ENCODE peak calls at places on chromosomes 6 and 20, in seven cellular contexts. One of them, this sample, is unnamed.

GRCh38 chr6:33702345-33702977 is 9.0 kb downstream of the UQCC2 start:
- DNase-seq in SK-N-SH: peak
- DNase-seq in K562: peak
- DNase-seq in HCT116: peak
- DNase-seq in NT2/D1: peak
- DNase-seq in GM12878: no peak
- DNase-seq in HepG2: peak
- DNase-seq in this sample: no peak

GRCh38 chr20:3843490-3843889 is 3.1 kb upstream of the MAVS start:
- DNase-seq in SK-N-SH: no peak
- DNase-seq in GM12878: no peak
- DNase-seq in HepG2: peak
- DNase-seq in NT2/D1: no peak
- DNase-seq in K562: peak
- DNase-seq in HCT116: peak
- DNase-seq in this sample: no peak

GRCh38 chr6:33761581-33761921 is 14.8 kb upstream of the IP6K3 start:
- DNase-seq in HCT116: no peak
- DNase-seq in K562: no peak
- DNase-seq in SK-N-SH: no peak
- DNase-seq in NT2/D1: no peak
- DNase-seq in GM12878: no peak
- DNase-seq in HepG2: no peak
- DNase-seq in this sample: no peak

GRCh38 chr6:138655828-138656227 is 117.7 kb upstream of the CCDC28A start:
- DNase-seq in HepG2: no peak
- DNase-seq in K562: no peak
- DNase-seq in HCT116: no peak
- DNase-seq in SK-N-SH: no peak
- DNase-seq in NT2/D1: no peak
- DNase-seq in GM12878: no peak
- DNase-seq in this sample: no peak

GRCh38 chr6:21587182-21587924 is 6.2 kb upstream of the SOX4 start:
- DNase-seq in GM12878: no peak
- DNase-seq in NT2/D1: no peak
- DNase-seq in K562: no peak
- DNase-seq in HepG2: peak
- DNase-seq in SK-N-SH: peak
- DNase-seq in HCT116: peak
- DNase-seq in this sample: no peak

GRCh38 chr6:7727951-7728854 is 2.3 kb downstream of the BMP6 start:
- DNase-seq in SK-N-SH: peak
- DNase-seq in GM12878: no peak
- DNase-seq in HCT116: no peak
- DNase-seq in K562: no peak
- DNase-seq in HepG2: no peak
- DNase-seq in NT2/D1: no peak
- DNase-seq in this sample: peak

GRCh38 chr6:168060521-168060931 is 18.5 kb downstream of the FRMD1 start:
- DNase-seq in HCT116: no peak
- DNase-seq in HepG2: peak
- DNase-seq in NT2/D1: peak
- DNase-seq in SK-N-SH: peak
- DNase-seq in GM12878: no peak
- DNase-seq in K562: peak
- DNase-seq in this sample: no peak

GRCh38 chr6:127710668-127711067 is 133.7 kb downstream of the C6orf58 start:
- DNase-seq in K562: no peak
- DNase-seq in NT2/D1: no peak
- DNase-seq in HepG2: no peak
- DNase-seq in HCT116: no peak
- DNase-seq in SK-N-SH: no peak
- DNase-seq in GM12878: no peak
- DNase-seq in this sample: no peak

GRCh38 chr6:46876126-46876525 is 45.6 kb downstream of the ADGRF5 start:
- DNase-seq in NT2/D1: no peak
- DNase-seq in SK-N-SH: no peak
- DNase-seq in K562: no peak
- DNase-seq in HepG2: no peak
- DNase-seq in GM12878: no peak
- DNase-seq in HCT116: peak
- DNase-seq in this sample: peak

GRCh38 chr6:11731423-11731822 is 47.2 kb downstream of the ADTRP start:
- DNase-seq in HepG2: peak
- DNase-seq in K562: no peak
- DNase-seq in HCT116: no peak
- DNase-seq in NT2/D1: no peak
- DNase-seq in SK-N-SH: no peak
- DNase-seq in GM12878: no peak
- DNase-seq in this sample: no peak

GRCh38 chr6:79798841-79799240 is 148.5 kb downstream of the ELOVL4 start:
- DNase-seq in K562: no peak
- DNase-seq in SK-N-SH: no peak
- DNase-seq in HCT116: no peak
- DNase-seq in HepG2: no peak
- DNase-seq in GM12878: no peak
- DNase-seq in NT2/D1: no peak
- DNase-seq in this sample: no peak

GRCh38 chr6:79797105-79797504 is 150.2 kb downstream of the ELOVL4 start:
- DNase-seq in SK-N-SH: no peak
- DNase-seq in HepG2: no peak
- DNase-seq in K562: no peak
- DNase-seq in NT2/D1: no peak
- DNase-seq in HCT116: no peak
- DNase-seq in GM12878: no peak
- DNase-seq in this sample: no peak

GRCh38 chr6:79801362-79801761 is 146.0 kb downstream of the ELOVL4 start:
- DNase-seq in NT2/D1: no peak
- DNase-seq in SK-N-SH: no peak
- DNase-seq in HCT116: no peak
- DNase-seq in GM12878: no peak
- DNase-seq in K562: no peak
- DNase-seq in HepG2: no peak
- DNase-seq in this sample: no peak

GRCh38 chr6:79797912-79798311 is 149.4 kb downstream of the ELOVL4 start:
- DNase-seq in GM12878: no peak
- DNase-seq in HepG2: no peak
- DNase-seq in NT2/D1: no peak
- DNase-seq in K562: no peak
- DNase-seq in HCT116: no peak
- DNase-seq in SK-N-SH: no peak
- DNase-seq in this sample: no peak

DNA sequence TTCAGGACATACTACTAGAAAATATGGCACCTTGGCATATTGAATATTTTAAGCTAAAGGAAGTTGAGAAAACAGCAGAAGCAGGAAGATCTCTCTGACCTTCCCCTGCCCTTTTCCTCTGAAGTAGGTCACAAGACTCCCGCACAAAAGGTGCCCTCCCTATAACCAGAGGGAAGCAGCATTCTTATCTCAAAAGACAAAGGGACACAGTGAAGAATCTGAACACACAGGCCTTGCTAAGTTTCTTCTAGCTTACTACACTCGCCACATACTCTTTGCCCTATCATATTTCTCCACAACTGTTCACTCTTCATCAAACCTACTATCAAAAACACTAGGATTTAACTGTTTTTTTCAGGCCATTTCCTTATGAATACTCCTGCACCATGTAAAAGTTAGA is 151.2 kb downstream of the ELOVL4 start:
- DNase-seq in HepG2: no peak
- DNase-seq in SK-N-SH: no peak
- DNase-seq in K562: no peak
- DNase-seq in HCT116: no peak
- DNase-seq in NT2/D1: no peak
- DNase-seq in GM12878: no peak
- DNase-seq in this sample: no peak
- TF ChIP-seq YY1 in HepG2: no peak
- TF ChIP-seq YY1 in SK-N-SH: no peak
- TF ChIP-seq YY1 in K562: no peak
- TF ChIP-seq YY1 in HCT116: no peak
- TF ChIP-seq YY1 in NT2/D1: no peak
- TF ChIP-seq YY1 in GM12878: no peak
- TF ChIP-seq YY1 in this sample: no peak

DNA sequence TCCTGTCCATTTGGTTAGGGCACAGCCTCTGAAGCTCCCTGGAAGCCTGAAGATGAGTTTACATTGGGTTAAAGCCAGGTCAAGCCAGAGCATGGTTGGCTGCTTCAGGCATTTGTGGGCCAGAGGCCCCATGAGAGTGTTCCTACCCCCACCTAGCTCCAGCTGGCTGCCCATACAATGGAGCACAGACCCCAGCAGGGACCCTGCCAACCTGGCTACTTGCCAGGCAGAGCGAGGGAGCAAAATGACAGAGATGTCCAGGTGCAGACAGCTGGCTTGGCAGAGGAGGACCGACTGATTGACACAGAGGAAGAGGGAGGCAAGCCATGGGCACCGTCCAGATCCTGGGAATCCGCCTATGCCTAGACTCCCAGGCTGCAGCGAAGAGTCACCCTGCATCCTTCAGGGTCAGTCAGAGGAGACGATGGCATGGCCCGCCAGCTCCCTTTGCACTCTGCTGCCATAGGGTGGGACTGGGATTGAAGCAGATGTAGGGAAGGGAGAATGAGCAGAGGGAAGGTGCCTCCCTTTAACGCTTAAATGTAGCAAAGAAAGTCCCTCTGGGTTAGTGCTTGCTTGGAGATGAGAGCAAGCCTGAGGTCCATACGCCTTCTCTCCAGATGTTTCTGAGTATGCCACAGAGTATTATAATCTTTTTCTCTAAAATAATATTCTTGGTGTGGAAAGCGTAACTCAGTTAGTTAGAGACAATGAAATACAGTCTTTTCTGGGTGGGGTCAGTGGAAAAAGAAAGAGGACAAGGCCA is 77.6 kb upstream of the FYN start:
- DNase-seq in NT2/D1: no peak
- DNase-seq in HCT116: no peak
- DNase-seq in HepG2: no peak
- DNase-seq in SK-N-SH: peak
- DNase-seq in K562: no peak
- DNase-seq in GM12878: no peak
- DNase-seq in this sample: no peak
- TF ChIP-seq YY1 in NT2/D1: no peak
- TF ChIP-seq YY1 in HCT116: no peak
- TF ChIP-seq YY1 in HepG2: no peak
- TF ChIP-seq YY1 in SK-N-SH: no peak
- TF ChIP-seq YY1 in K562: no peak
- TF ChIP-seq YY1 in GM12878: no peak
- TF ChIP-seq YY1 in this sample: no peak

GRCh38 chr6:156731436-156731835 is 45.7 kb upstream of the ARID1B start:
- DNase-seq in HCT116: peak
- DNase-seq in SK-N-SH: no peak
- DNase-seq in HepG2: no peak
- DNase-seq in K562: no peak
- DNase-seq in GM12878: no peak
- DNase-seq in NT2/D1: no peak
- DNase-seq in this sample: no peak
- TF ChIP-seq YY1 in HCT116: no peak
- TF ChIP-seq YY1 in SK-N-SH: no peak
- TF ChIP-seq YY1 in HepG2: no peak
- TF ChIP-seq YY1 in K562: no peak
- TF ChIP-seq YY1 in GM12878: no peak
- TF ChIP-seq YY1 in NT2/D1: no peak
- TF ChIP-seq YY1 in this sample: no peak

DNA sequence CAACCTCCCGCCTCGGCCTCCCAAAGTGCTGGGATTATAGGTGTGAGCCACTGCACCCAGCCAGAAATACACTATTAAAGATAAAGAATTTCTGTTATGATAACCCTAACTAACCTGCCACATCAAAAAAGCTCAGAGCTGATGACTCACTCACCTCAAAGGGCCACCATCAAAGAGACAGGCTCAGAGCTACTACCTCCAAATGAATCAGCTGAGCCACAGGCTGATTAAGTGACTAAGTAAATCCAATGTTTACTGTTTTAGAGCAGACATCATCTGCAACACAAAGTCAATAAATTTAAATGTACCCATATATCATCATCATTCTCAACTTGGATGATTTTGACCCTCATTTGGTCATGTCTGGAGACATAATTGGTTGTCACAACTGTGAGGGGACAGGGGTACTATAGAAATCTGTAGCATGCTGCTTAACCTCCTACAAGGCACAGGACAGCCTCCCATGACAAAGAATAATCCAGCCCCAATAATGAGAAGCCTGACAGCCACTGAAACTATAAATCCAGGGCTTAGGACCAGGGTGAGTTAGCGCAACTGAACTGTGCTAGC is 106.5 kb downstream of the ATP9A start:
- DNase-seq in HCT116: peak
- DNase-seq in HepG2: peak
- DNase-seq in GM12878: no peak
- DNase-seq in K562: no peak
- DNase-seq in SK-N-SH: no peak
- DNase-seq in NT2/D1: no peak
- DNase-seq in this sample: no peak
- TF ChIP-seq YY1 in HCT116: peak
- TF ChIP-seq YY1 in HepG2: no peak
- TF ChIP-seq YY1 in GM12878: no peak
- TF ChIP-seq YY1 in K562: no peak
- TF ChIP-seq YY1 in SK-N-SH: no peak
- TF ChIP-seq YY1 in NT2/D1: no peak
- TF ChIP-seq YY1 in this sample: no peak